ENCODE peak calls at places on chromosomes 6 and 20, in six cellular contexts. C is mesendoderm, E is H1, S is IMR-90, O is mesenchymal stem cell, X is trophoblast cell. Y is an unnamed sample.
A peak's percentile ranks its signal among the peaks of the same experiment; 100 is the strongest.

GRCh38 chr20:17807670-17808069 is 107.9 kb downstream of the BANF2 start:
- DNase-seq in O (peak; percentile 28), E (no peak), X (no peak), S (peak; percentile 18), C (peak; percentile 14), Y (no peak)

GRCh38 chr6:166768761-166769160 is 141.7 kb upstream of the RPS6KA2 start:
- DNase-seq in O (no peak), C (no peak), E (peak; percentile 35), S (no peak), X (no peak), Y (no peak)

GRCh38 chr6:41723178-41723935 is 12.1 kb downstream of the TFEB start:
- DNase-seq in O (peak; percentile 94), X (peak; percentile 65), S (peak; percentile 91), E (no peak), C (peak; percentile 65), Y (no peak)

GRCh38 chr6:148709577-148709976 is 37.3 kb upstream of the UST start:
- DNase-seq in C (no peak), X (no peak), E (no peak), S (peak; percentile 63), O (no peak), Y (no peak)

GRCh38 chr6:21900730-21901129 is 307.2 kb downstream of the SOX4 start:
- DNase-seq in S (peak; percentile 90), E (no peak), X (no peak), O (peak; percentile 66), C (no peak), Y (no peak)

GRCh38 chr6:160130729-160131484 is 9.3 kb downstream of the SLC22A1 start:
- DNase-seq in X (no peak), O (no peak), E (no peak), C (no peak), S (no peak), Y (no peak)

GRCh38 chr6:166955865-166956443 is 396 bp downstream of the RNASET2 start:
- DNase-seq in E (no peak), S (peak; percentile 15), X (peak; percentile 29), O (no peak), C (no peak), Y (no peak)

GRCh38 chr6:159094444-159095252 is 49.9 kb upstream of the TAGAP start:
- DNase-seq in E (peak; percentile 46), O (no peak), C (no peak), X (no peak), S (no peak), Y (no peak)

GRCh38 chr6:170376386-170377084 is 70.0 kb downstream of the FAM120B start:
- DNase-seq in C (no peak), X (no peak), S (no peak), E (no peak), O (no peak), Y (no peak)

GRCh38 chr20:39676857-39677351 is 714.8 kb downstream of the DHX35 start:
- DNase-seq in S (peak; percentile 3), C (no peak), X (no peak), E (no peak), O (no peak), Y (no peak)

GRCh38 chr6:25614052-25614451 is 38.0 kb upstream of the SCGN start:
- DNase-seq in S (no peak), O (no peak), X (no peak), C (no peak), E (no peak), Y (no peak)

GRCh38 chr6:62805431-62805830 is 405.8 kb upstream of the FKBP1C start:
- DNase-seq in C (no peak), E (no peak), X (no peak), O (no peak), S (no peak), Y (no peak)

GRCh38 chr20:23971320-23971719 is 17.3 kb downstream of the GGTLC1 start:
- DNase-seq in O (no peak), E (no peak), S (no peak), C (no peak), X (no peak), Y (no peak)

GRCh38 chr20:35355372-35355771 is 56.4 kb downstream of the UQCC1 start:
- DNase-seq in O (peak; percentile 17), S (peak; percentile 59), X (no peak), C (no peak), E (no peak), Y (no peak)

GRCh38 chr20:18006684-18007083 is 37.9 kb downstream of the MGME1 start:
- DNase-seq in C (no peak), S (no peak), E (no peak), O (no peak), X (no peak), Y (no peak)

GRCh38 chr6:109515781-109516409 is 32.9 kb upstream of the ZBTB24 start:
- DNase-seq in C (no peak), O (no peak), S (no peak), X (no peak), E (no peak), Y (no peak)

GRCh38 chr20:57620274-57620990 is at the start of gene ZBP1:
- DNase-seq in S (no peak), O (no peak), E (peak; percentile 42), C (no peak), X (no peak), Y (no peak)

GRCh38 chr20:56627122-56628014 is 1.7 kb upstream of the TFAP2C start:
- DNase-seq in E (peak; percentile 65), X (no peak), O (peak; percentile 13), C (peak; percentile 37), S (no peak), Y (no peak)

GRCh38 chr6:14441371-14441781 is 323.8 kb downstream of the CD83 start:
- DNase-seq in C (no peak), E (no peak), X (no peak), S (peak; percentile 19), O (no peak), Y (peak; percentile 68)

GRCh38 chr6:2797564-2798014 is 32.4 kb downstream of the WRNIP1 start:
- DNase-seq in X (no peak), C (peak; percentile 19), S (no peak), O (no peak), E (no peak), Y (no peak)

GRCh38 chr6:76861403-76861802 is 601.9 kb downstream of the HTR1B start:
- DNase-seq in E (peak; percentile 58), S (no peak), C (peak; percentile 65), X (peak; percentile 30), O (peak; percentile 12), Y (no peak)

GRCh38 chr6:65126667-65127066 is 580.4 kb downstream of the EYS start:
- DNase-seq in O (no peak), X (no peak), C (peak; percentile 76), S (no peak), E (no peak), Y (no peak)

GRCh38 chr6:101125380-101125971 is 244.3 kb upstream of the ASCC3 start:
- DNase-seq in S (no peak), E (no peak), C (no peak), O (no peak), X (no peak), Y (no peak)

GRCh38 chr20:50629675-50630055 is 61.7 kb downstream of the RIPOR3 start:
- DNase-seq in C (peak; percentile 68), X (no peak), E (no peak), O (no peak), S (no peak), Y (no peak)

GRCh38 chr6:35736982-35737412 is at the start of gene ARMC12:
- DNase-seq in C (no peak), E (no peak), O (no peak), S (no peak), X (no peak), Y (no peak)

GRCh38 chr6:2950713-2951112 is 20.7 kb downstream of the SERPINB6 start:
- DNase-seq in E (no peak), O (no peak), S (no peak), X (no peak), C (no peak), Y (no peak)

GRCh38 chr20:62986257-62986807 is 20.4 kb downstream of the BHLHE23 start:
- DNase-seq in S (no peak), X (no peak), O (no peak), C (no peak), E (no peak), Y (no peak)

GRCh38 chr6:4637691-4638433 is 138.3 kb upstream of the CDYL start:
- DNase-seq in E (no peak), S (peak; percentile 93), X (peak; percentile 63), O (peak; percentile 78), C (no peak), Y (no peak)

GRCh38 chr6:40328376-40328987 is 258.7 kb downstream of the LRFN2 start:
- DNase-seq in X (peak; percentile 4), S (no peak), E (peak; percentile 88), C (peak; percentile 86), O (no peak), Y (no peak)

DNA sequence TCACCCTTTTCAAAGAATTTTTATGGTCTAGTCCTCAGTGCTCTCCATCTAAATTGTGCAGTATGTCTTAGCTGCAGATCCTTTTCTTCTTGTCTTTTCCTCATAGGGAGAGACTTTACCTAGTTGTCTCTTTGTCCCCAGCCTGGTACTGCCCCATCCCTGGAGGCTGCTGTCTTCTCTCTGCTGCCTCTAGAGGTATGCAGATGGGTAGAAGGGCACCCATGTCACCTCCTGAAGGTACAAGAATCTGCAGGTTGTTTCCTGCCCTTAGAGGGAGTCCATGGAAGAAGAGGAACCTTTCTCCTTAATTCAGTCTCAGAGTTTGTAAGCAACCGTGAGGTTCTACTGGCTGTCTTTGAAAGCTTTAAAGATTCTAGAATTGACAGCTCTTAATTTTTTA is 39.1 kb downstream of the MCM8 start:
- DNase-seq in X (no peak), O (no peak), C (peak; percentile 32), S (no peak), E (no peak), Y (no peak)
- H3K36me3 ChIP-seq in X (peaks cover 15% of the 10 kb centered on the region), O (peaks cover 6% of the 10 kb centered on the region), C (peaks cover 2% of the 10 kb centered on the region), S (peaks cover 1% of the 10 kb centered on the region), E (peaks cover 10% of the 10 kb centered on the region), Y (peaks cover 14% of the 10 kb centered on the region)

GRCh38 chr6:124947821-124948451 is 14.3 kb upstream of the RNF217 start:
- DNase-seq in C (no peak), X (no peak), S (peak; percentile 54), O (no peak), E (no peak), Y (no peak)
- H2BK120ac ChIP-seq in C (no peak overlapping the region), X (no peak overlapping the region), S (no peak overlapping the region), O (no peak overlapping the region), E (no peak overlapping the region), Y (no peak overlapping the region)

GRCh38 chr6:93964926-93965325 is 545.6 kb upstream of the EPHA7 start:
- DNase-seq in C (no peak), O (no peak), E (no peak), S (no peak), X (no peak), Y (no peak)
- H3K36me3 ChIP-seq in C (no peaks in the 10 kb centered on the region), O (no peaks in the 10 kb centered on the region), E (no peaks in the 10 kb centered on the region), S (no peaks in the 10 kb centered on the region), X (no peaks in the 10 kb centered on the region), Y (no peaks in the 10 kb centered on the region)

GRCh38 chr20:14523090-14523489 is 185.7 kb upstream of the FLRT3 start:
- DNase-seq in C (peak; percentile 67), O (no peak), E (no peak), X (no peak), S (no peak), Y (no peak)
- H2BK120ac ChIP-seq in C (no peak overlapping the region), O (no peak overlapping the region), E (no peak overlapping the region), X (no peak overlapping the region), S (peak overlapping the region; percentile 28), Y (no peak overlapping the region)

Y was measured in neuronal stem cell.